ENCODE peak calls at places on chromosomes 4 and X, in nine cellular contexts. Y, V, G, D, R, X, C, F and L are unnamed samples.
A peak's percentile ranks its signal among the peaks of the same experiment; 100 is the strongest.

GRCh38 chr4:98446499-98447375 is 185.6 kb downstream of the RAP1GDS1 start:
- DNase-seq in G (no peak), D (peak; percentile 76), Y (no peak), C (no peak), F (no peak), V (no peak), X (peak; percentile 66), R (no peak), L (no peak)

GRCh38 chrX:111402378-111402777 is 9.6 kb downstream of the DCX start:
- DNase-seq in G (no peak), Y (no peak), C (no peak), D (no peak), V (no peak), X (no peak), F (no peak), R (no peak), L (no peak)

GRCh38 chr4:153850525-153851280 is 61.8 kb upstream of the SFRP2 start:
- DNase-seq in X (no peak), F (no peak), Y (no peak), R (no peak), G (no peak), D (no peak), V (no peak), C (no peak), L (no peak)

GRCh38 chr4:33954759-33955158 is 2289.6 kb downstream of the ARAP2 start:
- DNase-seq in Y (no peak), X (no peak), C (no peak), R (no peak), G (peak; percentile 21), V (no peak), F (no peak), D (no peak), L (no peak)

GRCh38 chrX:149819371-149819770 is 37.6 kb downstream of the MAGEA9 start:
- DNase-seq in Y (no peak), V (no peak), F (no peak), C (no peak), R (no peak), G (no peak), X (no peak), D (no peak), L (no peak)

GRCh38 chr4:6332042-6332668 is 62.5 kb downstream of the WFS1 start:
- DNase-seq in Y (no peak), D (no peak), R (no peak), C (peak; percentile 80), F (no peak), V (peak; percentile 53), G (no peak), X (no peak), L (no peak)

GRCh38 chr4:121791481-121791880 is 9.6 kb upstream of the EXOSC9 start:
- DNase-seq in F (no peak), X (no peak), G (no peak), C (no peak), R (peak; percentile 77), Y (peak; percentile 6), V (no peak), D (no peak), L (no peak)

GRCh38 chr4:7785017-7785416 is 154.6 kb downstream of the AFAP1 start:
- DNase-seq in F (no peak), R (no peak), G (no peak), C (no peak), Y (no peak), V (no peak), D (no peak), X (no peak), L (no peak)

GRCh38 chrX:153395613-153396319 is 5.4 kb downstream of the PNMA6E start:
- DNase-seq in R (no peak), Y (no peak), V (no peak), F (no peak), X (no peak), D (no peak), C (no peak), G (no peak), L (no peak)

GRCh38 chr4:182268966-182269365 is 25.8 kb downstream of the TENM3 start:
- DNase-seq in V (no peak), C (no peak), G (no peak), Y (no peak), D (no peak), F (no peak), X (no peak), R (no peak), L (no peak)

GRCh38 chr4:2806392-2807355 is 13.8 kb downstream of the SH3BP2 start:
- DNase-seq in Y (no peak), X (no peak), G (peak; percentile 86), R (no peak), D (no peak), C (no peak), F (peak; percentile 62), V (no peak), L (no peak)

GRCh38 chr4:172740434-172740833 is 428.2 kb upstream of the GALNT7 start:
- DNase-seq in X (no peak), G (no peak), Y (no peak), R (no peak), V (no peak), C (no peak), D (no peak), F (no peak), L (no peak)

GRCh38 chr4:71187399-71188196 is 151.2 kb upstream of the SLC4A4 start:
- DNase-seq in C (no peak), F (peak; percentile 37), D (no peak), Y (peak; percentile 45), X (peak; percentile 10), V (peak; percentile 25), G (peak; percentile 45), R (peak; percentile 11), L (peak; percentile 7)

GRCh38 chr4:165627548-165627947 is 245.5 kb upstream of the TLL1 start:
- DNase-seq in Y (no peak), G (no peak), V (no peak), F (no peak), R (no peak), D (no peak), X (no peak), C (no peak), L (no peak)

GRCh38 chr4:18081708-18082107 is 60.2 kb upstream of the LCORL start:
- DNase-seq in G (no peak), V (no peak), Y (no peak), D (no peak), X (no peak), R (no peak), F (no peak), C (no peak), L (no peak)

GRCh38 chr4:47642985-47643745 is 158.1 kb downstream of the ATP10D start:
- DNase-seq in X (no peak), V (no peak), C (no peak), R (peak; percentile 10), Y (no peak), D (no peak), F (no peak), G (no peak), L (no peak)